ENCODE peak calls at places on chromosomes 4 and X, in six cellular contexts. R, Y, O, G, D and P are unnamed samples.

GRCh38 chrX:140526138-140526537 is 21.3 kb upstream of the SOX3 start:
- DNase-seq in R (no peak), Y (no peak), O (no peak), G (no peak), D (no peak), P (no peak)

GRCh38 chr4:5469151-5469775 is 239.1 kb downstream of the EVC2 start:
- DNase-seq in R (no peak), Y (no peak), O (peak; percentile 46), G (no peak), D (no peak), P (no peak)

GRCh38 chrX:63282077-63282476 is 69.1 kb downstream of the SPIN4 start:
- DNase-seq in R (no peak), Y (no peak), O (no peak), G (no peak), D (no peak), P (no peak)

GRCh38 chr4:34972189-34972588 is 1272.1 kb downstream of the ARAP2 start:
- DNase-seq in R (no peak), Y (no peak), O (no peak), G (no peak), D (no peak), P (no peak)

GRCh38 chrX:45515262-45516215 is 314.9 kb upstream of the DIPK2B start:
- DNase-seq in R (peak; percentile 76), Y (no peak), O (peak; percentile 88), G (peak; percentile 26), D (no peak), P (peak; percentile 0)

GRCh38 chr4:122874194-122874593 is 47.6 kb downstream of the FGF2 start:
- DNase-seq in R (peak; percentile 72), Y (no peak), O (no peak), G (no peak), D (no peak), P (no peak)

GRCh38 chr4:20423420-20423819 is 171.7 kb downstream of the SLIT2 start:
- DNase-seq in R (no peak), Y (no peak), O (no peak), G (no peak), D (no peak), P (no peak)

GRCh38 chrX:12210196-12210815 is 72.0 kb downstream of the FRMPD4 start:
- DNase-seq in R (peak; percentile 50), Y (no peak), O (no peak), G (no peak), D (no peak), P (no peak)

GRCh38 chr4:173167793-173168395 is 717 bp upstream of the GALNT7 start:
- DNase-seq in R (no peak), Y (peak; percentile 3), O (peak; percentile 68), G (peak; percentile 48), D (peak; percentile 66), P (no peak)

GRCh38 chr4:38082424-38083374 is 122.5 kb downstream of the PTTG2 start:
- DNase-seq in R (peak; percentile 30), Y (no peak), O (no peak), G (no peak), D (no peak), P (no peak)

GRCh38 chrX:46236411-46236810 is 308.8 kb downstream of the ZNF674 start:
- DNase-seq in R (no peak), Y (no peak), O (no peak), G (no peak), D (no peak), P (no peak)

GRCh38 chr4:153651041-153651960 is 32.8 kb upstream of the TLR2 start:
- DNase-seq in R (peak; percentile 32), Y (peak; percentile 5), O (no peak), G (no peak), D (peak; percentile 37), P (peak; percentile 5)

GRCh38 chr4:7323461-7323871 is 111.3 kb downstream of the PSAPL1 start:
- DNase-seq in R (no peak), Y (no peak), O (no peak), G (no peak), D (no peak), P (no peak)

GRCh38 chrX:43664708-43665107 is 8.6 kb downstream of the MAOA start:
- DNase-seq in R (no peak), Y (no peak), O (no peak), G (no peak), D (no peak), P (no peak)

GRCh38 chrX:43661521-43662240 is 5.6 kb downstream of the MAOA start:
- DNase-seq in R (no peak), Y (no peak), O (no peak), G (no peak), D (no peak), P (no peak)

GRCh38 chrX:43666301-43666912 is 10.3 kb downstream of the MAOA start:
- DNase-seq in R (no peak), Y (no peak), O (no peak), G (no peak), D (no peak), P (no peak)

GRCh38 chrX:43663173-43663572 is 7.1 kb downstream of the MAOA start:
- DNase-seq in R (no peak), Y (no peak), O (no peak), G (no peak), D (no peak), P (no peak)

DNA sequence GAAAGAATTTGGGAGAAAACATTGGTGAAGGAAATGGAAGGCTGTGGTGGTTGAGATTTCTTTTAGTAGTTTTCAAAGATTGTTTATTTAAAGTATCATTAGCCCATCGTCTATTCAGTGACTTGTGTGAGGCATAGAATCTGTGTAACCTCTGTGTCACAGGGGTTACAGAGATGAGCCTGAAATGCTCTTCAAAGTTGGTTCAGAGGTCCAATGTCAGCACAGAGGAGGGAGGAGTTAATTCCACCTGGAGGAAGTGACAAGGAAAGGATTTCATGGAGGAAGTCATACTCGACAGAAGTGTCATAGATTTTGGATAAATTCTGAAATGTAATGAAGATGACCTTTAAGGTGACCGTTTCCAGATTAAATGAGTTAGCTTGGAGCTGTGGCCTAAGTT is 8.2 kb downstream of the MAOA start:
- DNase-seq in R (no peak), Y (no peak), O (no peak), G (no peak), D (no peak), P (no peak)
- H3K27ac ChIP-seq in R (no peak overlapping the region), Y (no peak overlapping the region), O (no peak overlapping the region), G (no peak overlapping the region), D (no peak overlapping the region), P (no peak overlapping the region)

DNA sequence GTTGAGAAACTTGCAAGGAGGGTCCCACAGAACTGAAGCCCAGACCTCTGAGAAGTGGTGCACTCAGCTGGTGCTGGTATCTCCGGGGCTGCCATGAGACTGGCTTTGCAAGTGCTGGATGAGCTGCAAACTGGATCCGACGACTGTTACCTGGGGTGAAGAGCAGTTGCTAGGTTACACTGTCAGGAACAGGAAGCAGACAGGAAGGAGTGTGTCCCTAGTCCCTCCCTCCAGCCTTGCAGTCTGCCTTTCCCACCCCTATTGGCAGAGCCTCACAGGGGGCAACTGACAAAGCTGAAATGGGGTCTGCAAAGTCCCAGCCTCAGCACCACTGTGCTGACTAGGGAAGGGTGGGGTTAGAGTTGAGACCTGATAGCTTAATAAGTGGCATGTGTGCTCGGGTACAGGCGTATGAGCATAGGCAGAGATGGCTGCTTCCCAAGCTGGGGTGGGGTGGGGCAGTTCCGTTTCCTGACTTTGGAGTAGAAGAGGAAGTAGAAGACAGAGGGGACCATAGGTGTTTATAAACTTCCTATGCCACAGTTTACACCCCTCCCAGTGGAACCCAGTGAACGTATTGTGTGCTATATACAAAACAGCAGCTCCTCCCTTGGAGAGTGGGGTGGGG is 18.0 kb downstream of the PPEF1 start:
- DNase-seq in R (no peak), Y (no peak), O (no peak), G (no peak), D (no peak), P (peak; percentile 1)
- H3K27ac ChIP-seq in R (no peak overlapping the region), Y (no peak overlapping the region), O (no peak overlapping the region), G (no peak overlapping the region), D (no peak overlapping the region), P (no peak overlapping the region)

GRCh38 chr4:89681219-89681618 is 155.7 kb downstream of the SNCA start:
- DNase-seq in R (peak; percentile 14), Y (no peak), O (no peak), G (peak; percentile 1), D (no peak), P (no peak)
- H3K27ac ChIP-seq in R (no peak overlapping the region), Y (no peak overlapping the region), O (no peak overlapping the region), G (no peak overlapping the region), D (no peak overlapping the region), P (no peak overlapping the region)

GRCh38 chr4:140127422-140127821 is 26.6 kb downstream of the MAML3 start:
- DNase-seq in R (no peak), Y (no peak), O (no peak), G (no peak), D (no peak), P (no peak)
- H3K27ac ChIP-seq in R (no peak overlapping the region), Y (no peak overlapping the region), O (no peak overlapping the region), G (no peak overlapping the region), D (no peak overlapping the region), P (no peak overlapping the region)

GRCh38 chr4:8547912-8548730 is 32.1 kb upstream of the GPR78 start:
- DNase-seq in R (no peak), Y (no peak), O (peak; percentile 47), G (no peak), D (no peak), P (no peak)
- H3K27ac ChIP-seq in R (no peak overlapping the region), Y (peak overlapping the region; percentile 16), O (no peak overlapping the region), G (no peak overlapping the region), D (no peak overlapping the region), P (no peak overlapping the region)

DNA sequence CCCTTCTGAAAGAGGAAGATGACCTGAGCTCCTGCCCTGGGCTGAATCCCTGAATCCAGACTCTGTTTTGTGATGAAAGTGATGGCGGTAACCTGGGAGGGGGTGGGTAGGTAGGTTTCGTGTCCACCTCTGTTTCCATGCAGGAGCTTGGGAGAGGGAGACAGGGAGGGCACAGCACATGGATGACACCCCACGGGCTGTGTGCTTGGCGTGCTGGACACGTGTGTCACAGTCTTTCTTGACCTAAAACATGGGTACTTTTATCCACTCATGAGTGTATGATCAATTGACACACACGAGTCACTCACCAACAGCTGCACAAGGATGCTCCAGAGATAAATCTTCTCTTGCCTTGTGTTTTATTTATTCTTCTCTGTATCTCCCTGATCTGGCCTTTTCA is 111.5 kb downstream of the DHRSX start:
- DNase-seq in R (no peak), Y (no peak), O (no peak), G (no peak), D (no peak), P (no peak)
- H3K27ac ChIP-seq in R (no peak overlapping the region), Y (no peak overlapping the region), O (no peak overlapping the region), G (no peak overlapping the region), D (no peak overlapping the region), P (no peak overlapping the region)

DNA sequence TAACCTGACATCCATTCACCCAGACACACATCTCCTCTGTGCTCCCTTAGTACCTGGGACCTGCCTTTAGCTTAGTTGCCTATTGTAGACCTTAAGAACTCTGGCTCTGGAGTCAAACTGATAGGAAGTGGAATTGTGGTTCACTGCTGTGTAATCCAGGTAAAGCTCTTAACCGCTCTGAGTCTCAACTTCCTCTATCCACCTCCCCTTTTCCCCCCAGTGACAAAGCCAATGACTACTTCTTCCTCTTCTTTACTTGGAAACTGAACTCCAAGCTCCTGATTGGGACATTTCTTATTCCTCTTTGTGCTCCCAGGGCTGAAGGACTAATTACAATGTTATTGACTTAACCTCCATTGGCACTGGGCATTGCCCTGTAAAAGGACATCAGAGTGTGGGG is 94.1 kb downstream of the DRD5 start:
- DNase-seq in R (no peak), Y (no peak), O (no peak), G (no peak), D (no peak), P (no peak)
- H3K27ac ChIP-seq in R (no peak overlapping the region), Y (no peak overlapping the region), O (no peak overlapping the region), G (no peak overlapping the region), D (no peak overlapping the region), P (no peak overlapping the region)